ENCODE peak calls at places on chromosomes 7 and 10, in five cellular contexts. D is uterus, U is body of pancreas, S is foreskin fibroblast, R is cardiac fibroblast. O is an unnamed sample.

GRCh38 chr7:127417346-127417745 is 24.8 kb upstream of the ZNF800 start:
- DNase-seq in D (no peak), U (no peak), S (no peak), R (no peak), O (no peak)

GRCh38 chr10:61971016-61971350 is 69.5 kb downstream of the ARID5B start:
- DNase-seq in D (no peak), U (no peak), S (peak), R (peak), O (no peak)

GRCh38 chr7:96314402-96315108 is 7.3 kb downstream of the SLC25A13 start:
- DNase-seq in D (no peak), U (no peak), S (peak), R (no peak), O (no peak)

GRCh38 chr7:12436896-12437535 is 33.4 kb upstream of the VWDE start:
- DNase-seq in D (no peak), U (peak), S (peak), R (peak), O (no peak)

GRCh38 chr10:8043569-8044306 is 10.8 kb upstream of the GATA3 start:
- DNase-seq in D (no peak), U (no peak), S (no peak), R (no peak), O (no peak)

GRCh38 chr7:117143066-117143465 is 179.8 kb downstream of the WNT2 start:
- DNase-seq in D (no peak), U (no peak), S (peak), R (no peak), O (no peak)

GRCh38 chr7:154906736-154907355 is 96.1 kb downstream of the PAXIP1 start:
- DNase-seq in D (no peak), U (no peak), S (no peak), R (no peak), O (no peak)

GRCh38 chr10:102869290-102870198 is at the start of gene AS3MT:
- DNase-seq in D (peak), U (peak), S (peak), R (no peak), O (no peak)

GRCh38 chr7:381211-382117 is 91.5 kb downstream of the FOXL3 start:
- DNase-seq in D (peak), U (no peak), S (no peak), R (no peak), O (no peak)

GRCh38 chr10:114266521-114266920 is 27.5 kb downstream of the VWA2 start:
- DNase-seq in D (no peak), U (peak), S (no peak), R (peak), O (no peak)

GRCh38 chr7:134533288-134533771 is 6.0 kb downstream of the AKR1B10 start:
- DNase-seq in D (no peak), U (no peak), S (peak), R (no peak), O (no peak)

GRCh38 chr10:28087675-28088351 is 88.9 kb upstream of the ODAD2 start:
- DNase-seq in D (no peak), U (no peak), S (peak), R (peak), O (peak)

GRCh38 chr10:76784076-76784475 is 853.5 kb downstream of the KCNMA1 start:
- DNase-seq in D (no peak), U (no peak), S (no peak), R (no peak), O (no peak)

GRCh38 chr10:76788093-76788811 is 849.4 kb downstream of the KCNMA1 start:
- DNase-seq in D (no peak), U (no peak), S (no peak), R (no peak), O (no peak)

DNA sequence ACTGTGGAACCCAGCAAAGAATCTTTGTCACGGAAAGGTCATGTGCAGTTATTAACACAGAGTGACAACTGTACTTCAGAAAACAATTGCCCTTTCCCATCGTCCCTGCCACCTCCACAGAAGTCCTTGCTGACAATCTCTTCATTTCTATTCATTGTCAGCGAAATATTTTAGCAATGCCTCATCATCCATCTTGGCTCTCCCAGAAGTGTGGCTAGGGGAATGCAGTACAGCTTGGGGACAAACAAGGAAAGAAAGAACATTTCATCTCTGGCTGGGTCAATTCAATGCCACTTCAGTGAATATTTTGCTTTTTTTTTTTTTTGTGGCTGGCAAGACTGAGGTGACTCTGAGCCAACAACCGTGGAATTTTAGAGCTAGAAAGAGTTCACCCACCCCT is 850.9 kb downstream of the KCNMA1 start:
- DNase-seq in D (no peak), U (no peak), S (peak), R (no peak), O (no peak)
- H3K4me3 ChIP-seq in D (no peak), U (no peak), S (no peak), R (no peak), O (no peak)

GRCh38 chr7:6556196-6556595 is 4.9 kb upstream of the GRID2IP start:
- DNase-seq in D (no peak), U (no peak), S (no peak), R (no peak), O (no peak)
- TF ChIP-seq CTCF in D (no peak), U (no peak), S (no peak), R (no peak), O (no peak)

GRCh38 chr7:50306491-50307367 is 2.2 kb downstream of the IKZF1 start:
- DNase-seq in D (no peak), U (no peak), S (no peak), R (no peak), O (no peak)
- H3K4me3 ChIP-seq in D (no peak), U (no peak), S (no peak), R (no peak), O (no peak)

GRCh38 chr10:77408259-77408658 is 229.3 kb downstream of the KCNMA1 start:
- DNase-seq in D (no peak), U (no peak), S (no peak), R (no peak), O (no peak)
- TF ChIP-seq CTCF in D (no peak), U (no peak), S (no peak), R (no peak), O (no peak)

DNA sequence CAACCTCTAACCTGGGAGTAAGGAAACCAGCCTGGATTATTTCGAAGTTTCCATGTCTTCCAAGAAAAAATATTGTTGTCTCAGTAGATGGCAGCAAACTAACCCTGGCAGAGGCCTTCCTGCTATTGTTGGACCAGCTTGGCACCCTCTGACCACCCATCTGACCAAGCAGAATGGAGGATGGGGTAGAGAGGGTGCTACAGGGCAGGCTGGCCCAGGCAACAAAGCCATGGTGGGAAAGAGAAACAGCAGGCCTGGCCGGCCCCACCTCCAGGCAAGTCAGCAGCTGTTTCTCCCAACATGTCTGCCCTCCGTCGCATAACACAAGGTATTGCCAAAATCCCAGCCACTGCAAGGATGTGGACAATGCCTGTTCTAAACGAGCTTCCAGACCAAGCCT is 95.0 kb downstream of the FAM53B start:
- DNase-seq in D (peak), U (peak), S (peak), R (peak), O (no peak)
- H3K4me3 ChIP-seq in D (no peak), U (no peak), S (no peak), R (no peak), O (no peak)

DNA sequence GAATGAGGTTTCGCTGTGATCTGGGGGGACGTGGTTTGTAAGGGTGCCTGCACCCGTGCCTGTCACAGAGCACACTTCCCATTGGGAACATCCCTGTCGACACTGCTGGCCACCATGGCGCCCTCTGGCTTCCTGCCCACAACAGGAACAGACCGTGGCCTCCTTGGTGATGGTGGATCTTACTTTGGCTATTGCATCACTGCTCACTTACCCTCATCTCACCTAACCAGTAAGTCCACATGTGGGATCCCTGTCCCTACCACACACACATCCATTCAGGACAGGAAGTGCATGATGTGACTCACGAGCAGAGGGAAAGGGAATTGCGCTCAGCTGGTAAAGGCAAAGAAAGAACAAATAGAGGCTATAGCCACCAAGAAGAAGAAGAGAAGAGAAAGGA is 26.2 kb upstream of the SEC61G start:
- DNase-seq in D (no peak), U (no peak), S (no peak), R (peak), O (no peak)
- TF ChIP-seq CTCF in D (no peak), U (no peak), S (no peak), R (no peak), O (no peak)

DNA sequence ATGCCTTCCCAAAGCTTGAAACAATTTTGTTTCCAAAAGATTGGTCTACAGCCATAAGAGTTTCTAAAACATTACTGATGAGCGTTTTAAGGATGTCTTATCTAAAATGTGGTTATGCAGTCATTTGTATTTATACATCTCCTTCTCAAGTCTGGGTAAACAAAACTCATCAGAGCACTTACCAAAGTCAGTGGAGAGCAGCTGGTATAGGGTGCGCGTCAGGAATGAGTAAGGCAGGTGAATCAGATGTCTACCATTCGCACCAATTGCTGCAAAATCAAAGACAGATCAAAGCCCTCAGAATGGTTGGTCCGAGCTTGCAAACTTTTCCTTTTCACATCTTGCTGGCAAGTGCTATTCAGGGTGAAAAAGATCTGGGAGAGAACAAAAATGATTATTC is 65.6 kb upstream of the FAM171A1 start:
- DNase-seq in D (no peak), U (no peak), S (no peak), R (peak), O (peak)
- H3K4me3 ChIP-seq in D (no peak), U (no peak), S (no peak), R (no peak), O (no peak)

O was measured in AG09309.